ENCODE peak calls at places on chromosomes 12 and 14, in five cellular contexts. A, U, J, Y and H are unnamed samples.

GRCh38 chr12:66629138-66629880 is 49.6 kb downstream of the GRIP1 start:
- DNase-seq in J (no peak), Y (no peak), U (no peak), A (no peak), H (peak; percentile 25)

GRCh38 chr12:15423629-15424028 is 101.3 kb downstream of the PTPRO start:
- DNase-seq in Y (peak; percentile 60), J (no peak), U (no peak), A (no peak), H (no peak)

GRCh38 chr12:3697311-3697870 is 55.5 kb downstream of the CRACR2A start:
- DNase-seq in U (no peak), J (no peak), Y (no peak), A (no peak), H (no peak)

GRCh38 chr14:91330111-91330696 is 85.7 kb upstream of the GPR68 start:
- DNase-seq in J (no peak), Y (no peak), U (no peak), A (no peak), H (no peak)

GRCh38 chr14:105171004-105171673 is 2.6 kb upstream of the JAG2 start:
- DNase-seq in J (peak; percentile 60), A (no peak), Y (no peak), U (no peak), H (no peak)

GRCh38 chr14:61493239-61493638 is 171.9 kb downstream of the PRKCH start:
- DNase-seq in J (no peak), U (no peak), Y (peak; percentile 73), A (no peak), H (no peak)

GRCh38 chr12:12585115-12585862 is 22.6 kb upstream of the DUSP16 start:
- DNase-seq in A (no peak), Y (peak; percentile 26), J (no peak), U (no peak), H (peak; percentile 35)

GRCh38 chr12:32309811-32310755 is 89.3 kb upstream of the FGD4 start:
- DNase-seq in J (no peak), U (no peak), A (no peak), Y (peak; percentile 25), H (peak; percentile 55)

GRCh38 chr12:57072661-57073060 is 5.9 kb downstream of the NEMP1 start:
- DNase-seq in A (no peak), U (no peak), J (no peak), Y (no peak), H (no peak)

GRCh38 chr12:131258396-131258795 is 304.7 kb downstream of the ADGRD1 start:
- DNase-seq in U (no peak), J (no peak), A (no peak), Y (no peak), H (no peak)

GRCh38 chr12:88056571-88056970 is 27.4 kb upstream of the C12orf50 start:
- DNase-seq in J (no peak), A (no peak), U (no peak), Y (no peak), H (no peak)

GRCh38 chr14:43795600-43796228 is 711.4 kb downstream of the FSCB start:
- DNase-seq in U (no peak), A (no peak), J (no peak), Y (peak; percentile 13), H (peak; percentile 17)

GRCh38 chr12:123270380-123271181 is 1.1 kb downstream of the CDK2AP1 start:
- DNase-seq in A (no peak), J (peak; percentile 33), Y (no peak), U (peak; percentile 59), H (no peak)

GRCh38 chr12:49089831-49090773 is 4.5 kb downstream of the DHH start:
- DNase-seq in J (peak; percentile 52), A (no peak), Y (peak; percentile 26), U (peak; percentile 72), H (peak; percentile 47)

GRCh38 chr12:93780115-93780641 is 103.0 kb downstream of the CRADD start:
- DNase-seq in A (no peak), Y (no peak), J (no peak), U (no peak), H (peak; percentile 50)

GRCh38 chr14:54312166-54312801 is 84.5 kb upstream of the CDKN3 start:
- DNase-seq in U (peak; percentile 54), J (peak; percentile 23), Y (peak; percentile 98), A (no peak), H (no peak)

GRCh38 chr12:75489187-75489586 is 8.6 kb downstream of the GLIPR1 start:
- DNase-seq in Y (no peak), J (no peak), U (no peak), A (no peak), H (no peak)

GRCh38 chr12:30764251-30764650 is 9.5 kb upstream of the CAPRIN2 start:
- DNase-seq in U (no peak), A (no peak), J (no peak), Y (peak; percentile 1), H (no peak)

GRCh38 chr14:55864890-55865655 is 253.1 kb upstream of the PELI2 start:
- DNase-seq in J (no peak), A (no peak), Y (no peak), U (no peak), H (no peak)

GRCh38 chr12:7117670-7118069 is 8.7 kb upstream of the C1RL start:
- DNase-seq in U (no peak), A (no peak), Y (no peak), J (no peak), H (no peak)

GRCh38 chr14:38696925-38697324 is 406.1 kb downstream of the SEC23A start:
- DNase-seq in J (no peak), U (no peak), A (no peak), Y (no peak), H (no peak)

GRCh38 chr12:112877006-112877405 is 29.8 kb upstream of the OAS1 start:
- DNase-seq in J (no peak), Y (no peak), U (no peak), A (no peak), H (no peak)

GRCh38 chr12:31567029-31567428 is 23.9 kb downstream of the DENND5B start:
- DNase-seq in Y (no peak), U (no peak), J (no peak), A (no peak), H (no peak)

GRCh38 chr14:77541905-77542304 is 43.3 kb upstream of the ISM2 start:
- DNase-seq in Y (no peak), A (no peak), U (no peak), J (no peak), H (no peak)

DNA sequence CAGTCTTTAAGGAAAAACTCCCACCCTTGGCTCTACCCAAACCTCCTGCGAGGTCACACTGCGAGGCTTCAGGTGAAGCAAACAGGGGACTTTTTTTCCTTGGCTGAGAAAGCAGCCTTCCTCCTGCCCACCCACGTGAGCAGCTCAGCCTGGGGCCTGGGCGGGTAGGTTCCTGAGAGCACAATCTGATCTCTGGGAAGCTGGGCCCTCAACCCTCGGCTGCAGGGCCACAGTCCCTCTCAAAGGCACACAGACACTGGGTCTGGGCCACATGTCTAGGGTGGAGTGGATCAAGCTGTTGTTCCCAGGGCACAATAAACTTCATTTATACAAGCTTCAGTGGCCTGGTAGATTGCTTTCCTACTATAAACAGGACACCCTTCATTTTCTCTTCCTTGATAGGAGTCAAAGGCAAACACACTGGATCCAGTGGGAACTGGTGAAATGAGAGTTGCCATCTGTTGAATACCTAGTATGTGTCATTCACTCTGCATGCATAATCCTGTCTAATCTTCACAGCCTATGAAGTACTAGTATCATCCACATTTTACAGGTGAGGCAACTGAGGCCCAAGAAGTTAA is 41.3 kb upstream of the PNMA1 start:
- DNase-seq in U (peak; percentile 57), Y (peak; percentile 79), A (no peak), J (no peak), H (no peak)
- H3K4me1 ChIP-seq in U (peaks cover 11% of the 10 kb centered on the region), Y (peaks cover 52% of the 10 kb centered on the region), A (peaks cover 83% of the 10 kb centered on the region), J (peaks cover 87% of the 10 kb centered on the region), H (peaks cover 40% of the 10 kb centered on the region)

GRCh38 chr14:31194095-31194494 is 13.5 kb downstream of the HECTD1 start:
- DNase-seq in U (no peak), Y (no peak), J (no peak), A (no peak), H (no peak)

GRCh38 chr14:31194661-31195060 is 12.9 kb downstream of the HECTD1 start:
- DNase-seq in J (no peak), Y (no peak), A (no peak), U (no peak), H (no peak)

GRCh38 chr14:31201111-31201510 is 6.5 kb downstream of the HECTD1 start:
- DNase-seq in A (no peak), U (no peak), Y (no peak), J (no peak), H (no peak)

GRCh38 chr14:31197671-31198070 is 9.9 kb downstream of the HECTD1 start:
- DNase-seq in U (no peak), J (no peak), Y (no peak), A (no peak), H (no peak)

GRCh38 chr14:31196839-31197477 is 10.6 kb downstream of the HECTD1 start:
- DNase-seq in U (no peak), Y (no peak), J (no peak), A (no peak), H (no peak)
- H3K4me1 ChIP-seq in U (peaks cover 8% of the 10 kb centered on the region), Y (peaks cover 29% of the 10 kb centered on the region), J (peaks cover 76% of the 10 kb centered on the region), A (peaks cover 27% of the 10 kb centered on the region), H (peaks cover 20% of the 10 kb centered on the region)

GRCh38 chr14:99541211-99541610 is 60.0 kb downstream of the CCNK start:
- DNase-seq in A (no peak), Y (no peak), U (no peak), J (no peak), H (no peak)
- H3K4me1 ChIP-seq in A (no peaks in the 10 kb centered on the region), Y (peaks cover 12% of the 10 kb centered on the region), U (no peaks in the 10 kb centered on the region), J (peaks cover 16% of the 10 kb centered on the region), H (peaks cover 48% of the 10 kb centered on the region)

GRCh38 chr14:68822964-68823363 is 30.1 kb upstream of the ZFP36L1 start:
- DNase-seq in U (no peak), J (no peak), A (no peak), Y (no peak), H (no peak)
- H3K4me1 ChIP-seq in U (no peaks in the 10 kb centered on the region), J (no peaks in the 10 kb centered on the region), A (peaks cover 42% of the 10 kb centered on the region), Y (no peaks in the 10 kb centered on the region), H (peaks cover 5% of the 10 kb centered on the region)

DNA sequence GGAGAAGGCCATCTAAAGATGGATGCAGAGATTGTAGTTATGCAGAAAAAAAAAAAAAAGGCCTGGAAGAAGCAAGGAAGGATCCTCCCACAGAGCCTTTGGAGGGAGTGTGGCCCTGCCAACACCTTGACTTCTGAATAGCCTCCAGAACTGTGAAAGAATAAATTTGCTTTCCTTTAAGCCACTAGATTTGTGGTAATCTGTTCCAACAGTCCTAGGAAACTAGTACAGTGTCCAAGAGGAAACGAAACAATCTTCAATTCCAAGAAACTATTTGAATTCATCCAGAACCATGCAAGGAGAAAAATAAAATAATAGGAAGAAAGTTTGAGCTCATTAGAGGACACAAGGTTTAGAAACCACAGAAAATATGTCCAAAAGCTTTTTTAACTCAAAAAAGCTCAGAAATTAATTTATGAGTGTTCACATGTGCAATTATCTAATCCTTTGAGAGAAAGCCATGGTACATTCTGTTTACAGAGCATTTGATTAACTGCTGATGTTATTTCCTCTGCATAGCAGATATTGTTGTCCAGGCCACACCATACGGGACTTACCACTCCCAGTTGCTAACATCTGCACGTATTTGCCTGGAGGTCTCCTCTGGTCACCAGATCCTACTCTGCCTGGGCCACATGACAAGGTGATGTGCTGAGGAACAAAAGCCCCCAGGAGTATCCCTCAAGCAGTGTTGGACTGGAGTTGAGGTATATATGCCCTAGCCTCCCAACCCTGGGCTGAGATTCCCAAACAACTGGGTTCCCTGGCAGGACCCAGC is 30.0 kb upstream of the STAB2 start:
- DNase-seq in Y (no peak), A (no peak), J (no peak), U (no peak), H (no peak)
- H3K4me1 ChIP-seq in Y (peaks cover 20% of the 10 kb centered on the region), A (no peaks in the 10 kb centered on the region), J (no peaks in the 10 kb centered on the region), U (no peaks in the 10 kb centered on the region), H (no peaks in the 10 kb centered on the region)

GRCh38 chr12:2343672-2344071 is 290.9 kb downstream of the CACNA1C start:
- DNase-seq in J (no peak), A (no peak), U (no peak), Y (no peak), H (no peak)
- H3K4me1 ChIP-seq in J (peaks cover 35% of the 10 kb centered on the region), A (no peaks in the 10 kb centered on the region), U (peaks cover 8% of the 10 kb centered on the region), Y (no peaks in the 10 kb centered on the region), H (peaks cover 16% of the 10 kb centered on the region)

GRCh38 chr14:101223561-101224162 is 320.1 kb upstream of the RTL1 start:
- DNase-seq in A (no peak), Y (no peak), U (no peak), J (no peak), H (no peak)
- H3K4me1 ChIP-seq in A (no peaks in the 10 kb centered on the region), Y (no peaks in the 10 kb centered on the region), U (no peaks in the 10 kb centered on the region), J (no peaks in the 10 kb centered on the region), H (no peaks in the 10 kb centered on the region)